ENCODE peak calls at places on chromosomes 4 and X, in four cellular contexts. N, L, K and B are unnamed samples.

GRCh38 chr4:114277690-114278089 is 298.2 kb upstream of the ARSJ start:
- DNase-seq in N (no peak), L (no peak), K (no peak), B (no peak)

GRCh38 chrX:100408643-100409315 is 1.3 kb downstream of the PCDH19 start:
- DNase-seq in N (no peak), L (no peak), K (no peak), B (no peak)

GRCh38 chr4:129323630-129324029 is 227.7 kb downstream of the C4orf33 start:
- DNase-seq in N (no peak), L (no peak), K (no peak), B (no peak)

GRCh38 chr4:125492957-125493356 is 178.2 kb downstream of the FAT4 start:
- DNase-seq in N (no peak), L (no peak), K (no peak), B (no peak)

GRCh38 chr4:112951362-112951962 is 98.0 kb upstream of the ANK2 start:
- DNase-seq in N (no peak), L (no peak), K (no peak), B (no peak)

GRCh38 chr4:140736669-140737343 is 19.4 kb downstream of the TBC1D9 start:
- DNase-seq in N (no peak), L (no peak), K (no peak), B (no peak)

GRCh38 chrX:15877380-15877779 is 22.8 kb upstream of the AP1S2 start:
- DNase-seq in N (no peak), L (no peak), K (no peak), B (peak; percentile 71)

GRCh38 chr4:168076989-168077725 is 15.2 kb upstream of the ANXA10 start:
- DNase-seq in N (peak; percentile 32), L (peak; percentile 50), K (no peak), B (no peak)

GRCh38 chr4:86250006-86250405 is 109.8 kb downstream of the MAPK10 start:
- DNase-seq in N (no peak), L (no peak), K (no peak), B (no peak)

GRCh38 chrX:136780738-136781137 is at the start of gene ARHGEF6:
- DNase-seq in N (peak; percentile 38), L (peak; percentile 77), K (no peak), B (peak; percentile 17)

GRCh38 chr4:139440971-139441370 is 12.9 kb upstream of the RAB33B start:
- DNase-seq in N (no peak), L (no peak), K (no peak), B (no peak)

GRCh38 chr4:139438141-139438540 is 15.8 kb upstream of the RAB33B start:
- DNase-seq in N (no peak), L (no peak), K (no peak), B (no peak)

DNA sequence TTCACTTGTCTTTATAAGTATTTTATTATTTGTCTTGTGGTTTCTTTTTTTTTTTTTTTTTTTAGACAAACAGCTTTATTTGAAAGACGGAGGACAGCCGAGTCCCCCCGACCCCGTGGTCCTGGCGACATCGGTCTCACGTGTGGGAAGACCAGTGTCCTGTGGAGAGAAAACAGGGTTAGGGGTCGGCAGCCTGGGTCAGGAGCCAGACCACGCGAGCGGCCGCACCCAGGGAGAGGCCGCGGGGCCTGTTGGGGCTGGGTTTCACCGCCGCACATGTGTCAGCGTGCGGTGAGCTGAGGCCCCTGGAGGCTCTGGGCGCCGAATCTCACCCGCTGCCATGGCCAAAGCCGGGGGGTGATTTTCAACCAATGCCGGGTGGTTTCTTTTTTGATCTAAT is 17.8 kb upstream of the RAB33B start:
- DNase-seq in N (no peak), L (no peak), K (no peak), B (no peak)
- H3K27ac ChIP-seq in N (no peak overlapping the region), L (no peak overlapping the region), K (no peak overlapping the region), B (no peak overlapping the region)

DNA sequence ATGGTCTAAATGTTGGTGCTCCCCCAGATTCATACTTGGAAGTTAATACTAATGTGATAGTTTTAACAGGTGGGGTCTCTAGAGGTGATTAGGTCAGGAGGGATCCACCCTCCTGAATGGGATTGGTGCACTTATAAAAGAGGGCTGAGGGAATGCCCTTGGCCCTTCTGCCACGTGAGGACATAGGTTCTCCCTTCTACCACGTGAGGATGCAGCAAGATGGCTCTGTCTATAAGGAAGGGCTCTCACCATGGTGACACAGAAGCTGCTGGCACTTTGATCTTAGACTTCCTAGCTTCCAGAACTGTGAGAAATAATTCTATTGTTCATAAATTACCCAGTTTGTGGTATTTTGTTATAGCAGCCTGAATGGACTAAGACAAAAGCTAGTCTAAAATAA is 1.1 kb downstream of the AADAT start:
- DNase-seq in N (no peak), L (no peak), K (no peak), B (no peak)
- H3K4me3 ChIP-seq in N (no peak overlapping the region), L (no peak overlapping the region), K (peak overlapping the region; percentile 82), B (peak overlapping the region; percentile 46)

GRCh38 chr4:82430193-82431025 is at the start of the genes ENOPH1 and HNRNPDL:
- DNase-seq in N (peak; percentile 96), L (peak; percentile 98), K (peak; percentile 90), B (peak; percentile 96)
- H3K4me1 ChIP-seq in N (peaks cover 17% of the 10 kb centered on the region), L (peaks cover 60% of the 10 kb centered on the region), K (peaks cover 27% of the 10 kb centered on the region), B (peaks cover 32% of the 10 kb centered on the region)

DNA sequence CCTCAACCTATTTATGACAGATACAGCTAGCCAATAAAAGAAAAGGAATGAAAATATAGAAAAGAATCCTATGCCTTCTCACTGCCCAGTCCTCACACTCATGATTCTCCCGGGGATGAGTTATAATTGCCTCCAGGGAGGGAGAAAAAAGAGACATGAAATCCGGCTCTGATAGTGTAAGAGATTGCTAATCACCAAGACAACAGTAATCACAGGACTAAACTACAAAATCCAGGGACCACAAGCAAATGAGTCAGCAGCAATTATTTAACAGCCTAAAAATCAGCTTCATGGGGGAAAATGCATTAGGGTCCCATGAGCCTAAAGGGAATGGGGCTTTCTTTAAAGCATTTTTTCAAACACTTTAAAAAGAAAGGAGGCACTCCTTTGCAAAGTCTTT is 95.8 kb upstream of the DUSP21 start:
- DNase-seq in N (no peak), L (no peak), K (no peak), B (no peak)
- H3K27ac ChIP-seq in N (no peak overlapping the region), L (no peak overlapping the region), K (no peak overlapping the region), B (no peak overlapping the region)